ENCODE peak calls at places on chromosome 13, in eight cellular contexts. N is ureter, A is NCI-H1436, J is body of pancreas, H is SK-MEL-5, V is NCI-H446 treated with DMSO at 0.1 percent for 48 hours, E is left colon, K is NCI-H1930. L is an unnamed sample.

GRCh38 chr13:109400625-109401257 is 385.6 kb downstream of the IRS2 start:
- DNase-seq in N (no peak), A (no peak), J (no peak), H (no peak), V (no peak), E (no peak), K (no peak), L (no peak)

GRCh38 chr13:19622189-19622588 is 11.3 kb upstream of the MPHOSPH8 start:
- DNase-seq in N (no peak), A (no peak), J (no peak), H (no peak), V (no peak), E (no peak), K (no peak), L (no peak)

GRCh38 chr13:31686660-31687430 is 52.5 kb upstream of the RXFP2 start:
- DNase-seq in N (no peak), A (no peak), J (no peak), H (no peak), V (no peak), E (no peak), K (no peak), L (no peak)

GRCh38 chr13:96081888-96082287 is 8.0 kb upstream of the HS6ST3 start:
- DNase-seq in N (no peak), A (no peak), J (no peak), H (no peak), V (no peak), E (no peak), K (no peak), L (no peak)

GRCh38 chr13:112144616-112145220 is 77.8 kb downstream of the SOX1 start:
- DNase-seq in N (no peak), A (no peak), J (no peak), H (no peak), V (no peak), E (no peak), K (no peak), L (no peak)

GRCh38 chr13:44299142-44299541 is 74.5 kb upstream of the SERP2 start:
- DNase-seq in N (no peak), A (no peak), J (no peak), H (no peak), V (no peak), E (no peak), K (no peak), L (no peak)

GRCh38 chr13:80716610-80717081 is 375.7 kb upstream of the SPRY2 start:
- DNase-seq in N (no peak), A (peak; percentile 33), J (no peak), H (no peak), V (no peak), E (no peak), K (no peak), L (no peak)

GRCh38 chr13:30982911-30983310 is 50.5 kb downstream of the TEX26 start:
- DNase-seq in N (no peak), A (no peak), J (no peak), H (no peak), V (no peak), E (no peak), K (no peak), L (no peak)

GRCh38 chr13:73782781-73783180 is 351.4 kb downstream of the KLF12 start:
- DNase-seq in N (no peak), A (no peak), J (no peak), H (no peak), V (no peak), E (no peak), K (no peak), L (no peak)

GRCh38 chr13:44903596-44903995 is 85.7 kb downstream of the NUFIP1 start:
- DNase-seq in N (peak; percentile 78), A (no peak), J (peak; percentile 47), H (no peak), V (peak; percentile 7), E (peak; percentile 53), K (no peak), L (no peak)

GRCh38 chr13:51045450-51045849 is 65.6 kb downstream of the C13orf42 start:
- DNase-seq in N (no peak), A (no peak), J (no peak), H (no peak), V (no peak), E (no peak), K (no peak), L (no peak)

GRCh38 chr13:70080030-70080429 is 27.6 kb upstream of the ATXN8OS start:
- DNase-seq in N (no peak), A (no peak), J (no peak), H (no peak), V (peak; percentile 85), E (no peak), K (no peak), L (no peak)

GRCh38 chr13:32666990-32667571 is 80.8 kb downstream of the PDS5B start:
- DNase-seq in N (no peak), A (no peak), J (no peak), H (no peak), V (no peak), E (no peak), K (no peak), L (no peak)

GRCh38 chr13:89454736-89455135 is 1783.6 kb downstream of the SLITRK5 start:
- DNase-seq in N (no peak), A (no peak), J (no peak), H (no peak), V (no peak), E (no peak), K (no peak), L (no peak)